ENCODE peak calls at places on chromosome 10, in six cellular contexts. P is AG04450, T is omental fat pad, W is esophagus squamous epithelium, F is esophagus muscularis mucosa, X is tibial artery. R is an unnamed sample.

GRCh38 chr10:132701099-132701845 is 84.7 kb downstream of the NKX6-2 start:
- DNase-seq in P (no peak), T (no peak), W (no peak), F (no peak), X (peak; percentile 57), R (no peak)

GRCh38 chr10:1241322-1241890 is 185.2 kb downstream of the WDR37 start:
- DNase-seq in P (no peak), T (no peak), W (no peak), F (no peak), X (no peak), R (no peak)

GRCh38 chr10:101562231-101562630 is 25.8 kb downstream of the POLL start:
- DNase-seq in P (no peak), T (no peak), W (no peak), F (no peak), X (no peak), R (peak; percentile 16)

GRCh38 chr10:58464956-58465355 is 47.7 kb upstream of the BICC1 start:
- DNase-seq in P (no peak), T (no peak), W (no peak), F (no peak), X (no peak), R (no peak)

GRCh38 chr10:69092959-69093850 is 5.3 kb downstream of the SRGN start:
- DNase-seq in P (peak; percentile 68), T (peak; percentile 71), W (peak; percentile 25), F (no peak), X (peak; percentile 82), R (peak; percentile 53)

GRCh38 chr10:128855656-128856428 is 611.2 kb upstream of the MGMT start:
- DNase-seq in P (no peak), T (no peak), W (no peak), F (peak; percentile 78), X (no peak), R (no peak)

GRCh38 chr10:89837173-89838001 is 136.0 kb downstream of the KIF20B start:
- DNase-seq in P (no peak), T (no peak), W (no peak), F (peak; percentile 91), X (no peak), R (no peak)

GRCh38 chr10:114403545-114404161 is 649 bp downstream of the AFAP1L2 start:
- DNase-seq in P (no peak), T (no peak), W (no peak), F (no peak), X (no peak), R (no peak)

GRCh38 chr10:101762736-101763135 is 13.2 kb downstream of the FGF8 start:
- DNase-seq in P (no peak), T (no peak), W (no peak), F (no peak), X (no peak), R (no peak)

GRCh38 chr10:11150876-11151275 is 133.2 kb downstream of the CELF2 start:
- DNase-seq in P (no peak), T (no peak), W (no peak), F (no peak), X (no peak), R (no peak)

GRCh38 chr10:93357680-93358079 is 124.5 kb downstream of the MYOF start:
- DNase-seq in P (no peak), T (no peak), W (no peak), F (peak; percentile 24), X (no peak), R (no peak)

GRCh38 chr10:127254276-127254675 is 57.9 kb upstream of the INSYN2A start:
- DNase-seq in P (no peak), T (no peak), W (no peak), F (peak; percentile 29), X (no peak), R (no peak)

GRCh38 chr10:126309193-126309592 is 79.1 kb downstream of the ADAM12 start:
- DNase-seq in P (no peak), T (no peak), W (no peak), F (no peak), X (no peak), R (no peak)

GRCh38 chr10:3748484-3748883 is 36.5 kb downstream of the KLF6 start:
- DNase-seq in P (no peak), T (no peak), W (no peak), F (peak; percentile 66), X (no peak), R (no peak)

GRCh38 chr10:133292919-133293809 is 15.5 kb downstream of the TUBGCP2 start:
- DNase-seq in P (no peak), T (no peak), W (no peak), F (no peak), X (no peak), R (no peak)

GRCh38 chr10:48448796-48449195 is 142.3 kb downstream of the MAPK8 start:
- DNase-seq in P (no peak), T (no peak), W (no peak), F (no peak), X (no peak), R (no peak)

GRCh38 chr10:2081501-2081900 is 344.2 kb upstream of the ADARB2 start:
- DNase-seq in P (no peak), T (no peak), W (no peak), F (peak; percentile 92), X (no peak), R (no peak)

GRCh38 chr10:86127274-86127819 is 239.2 kb downstream of the GRID1 start:
- DNase-seq in P (no peak), T (no peak), W (no peak), F (no peak), X (no peak), R (no peak)

GRCh38 chr10:81873932-81874816 is 820 bp upstream of the NRG3 start:
- DNase-seq in P (no peak), T (no peak), W (no peak), F (no peak), X (no peak), R (peak; percentile 61)

GRCh38 chr10:20858292-20859124 is 38.6 kb downstream of the NEBL start:
- DNase-seq in P (no peak), T (no peak), W (no peak), F (no peak), X (no peak), R (no peak)

GRCh38 chr10:114281461-114281860 is 42.4 kb downstream of the VWA2 start:
- DNase-seq in P (no peak), T (no peak), W (no peak), F (no peak), X (peak; percentile 44), R (no peak)

GRCh38 chr10:44990302-44990655 is 10.4 kb upstream of the ZNF22 start:
- DNase-seq in P (no peak), T (no peak), W (no peak), F (no peak), X (no peak), R (peak; percentile 41)
- TF ChIP-seq CTCF in P (peak; percentile 34), T (no peak), W (no peak), F (no peak), X (no peak), R (no peak)

GRCh38 chr10:110446277-110446676 is 51.4 kb upstream of the DUSP5 start:
- DNase-seq in P (no peak), T (no peak), W (no peak), F (no peak), X (no peak), R (no peak)

GRCh38 chr10:110447886-110448285 is 49.8 kb upstream of the DUSP5 start:
- DNase-seq in P (no peak), T (no peak), W (no peak), F (no peak), X (no peak), R (no peak)

GRCh38 chr10:110445871-110446270 is 51.8 kb upstream of the DUSP5 start:
- DNase-seq in P (no peak), T (no peak), W (no peak), F (no peak), X (peak; percentile 27), R (no peak)

GRCh38 chr10:110448682-110449418 is 48.9 kb upstream of the DUSP5 start:
- DNase-seq in P (no peak), T (no peak), W (no peak), F (no peak), X (no peak), R (no peak)

GRCh38 chr10:110446954-110447608 is 50.6 kb upstream of the DUSP5 start:
- DNase-seq in P (peak; percentile 73), T (no peak), W (no peak), F (no peak), X (peak; percentile 54), R (no peak)
- TF ChIP-seq CTCF in P (peak; percentile 38), T (no peak), W (no peak), F (no peak), X (no peak), R (no peak)

GRCh38 chr10:78349165-78349516 is 315.5 kb downstream of the RPS24 start:
- DNase-seq in P (no peak), T (no peak), W (no peak), F (no peak), X (peak; percentile 28), R (no peak)
- TF ChIP-seq CTCF in P (no peak), T (no peak), W (no peak), F (no peak), X (no peak), R (no peak)

GRCh38 chr10:5970066-5970465 is 7.3 kb downstream of the IL15RA start:
- DNase-seq in P (no peak), T (no peak), W (no peak), F (no peak), X (no peak), R (no peak)
- TF ChIP-seq CTCF in P (no peak), T (no peak), W (no peak), F (no peak), X (no peak), R (no peak)

DNA sequence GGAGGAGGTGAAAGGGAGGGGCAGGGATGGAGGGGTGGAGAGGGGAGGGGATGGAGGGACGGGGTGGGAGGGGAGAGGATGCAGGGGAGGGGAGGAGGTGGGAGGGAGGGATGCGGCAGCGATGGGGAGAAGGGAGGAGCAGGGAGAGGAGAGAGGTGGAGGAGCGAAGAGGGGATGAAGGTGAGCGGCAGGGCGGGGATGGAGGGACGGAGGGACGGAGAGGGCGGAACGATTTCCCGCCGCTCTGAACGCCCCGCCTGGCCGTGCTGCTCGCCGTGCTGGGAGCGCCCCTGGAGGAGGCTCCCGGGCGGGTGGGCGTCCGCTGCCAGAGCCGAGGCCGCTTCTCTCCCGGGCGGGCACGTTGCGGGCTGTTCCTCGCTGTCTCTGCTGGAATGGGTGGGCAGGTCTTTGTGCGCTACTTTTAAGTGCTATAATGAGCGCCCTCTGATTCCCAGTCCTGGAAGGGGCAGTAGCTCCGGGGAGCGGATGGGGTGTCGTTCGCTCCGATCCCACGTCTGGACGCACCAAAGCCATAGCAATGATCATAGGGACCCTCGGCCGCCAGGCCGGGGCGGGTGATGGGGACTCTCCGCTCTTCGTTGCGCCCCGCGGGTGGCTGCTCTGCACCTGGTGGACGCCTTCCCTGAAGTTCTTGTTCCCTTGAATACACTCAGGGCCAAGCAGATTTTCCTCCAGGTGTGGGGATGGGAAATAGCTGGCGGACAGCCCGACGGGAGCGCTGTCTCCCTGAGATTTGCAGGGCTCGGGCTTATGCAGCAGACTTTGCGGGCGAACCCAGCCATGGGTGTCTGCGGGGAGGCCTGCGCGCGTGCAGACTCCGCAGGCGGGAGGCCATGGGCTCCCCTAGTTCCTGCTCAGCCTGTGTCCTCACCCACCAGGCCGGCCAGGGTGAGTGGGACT is 81.1 kb upstream of the CPXM2 start:
- DNase-seq in P (no peak), T (no peak), W (no peak), F (peak; percentile 82), X (no peak), R (peak; percentile 56)
- TF ChIP-seq CTCF in P (no peak), T (no peak), W (no peak), F (no peak), X (no peak), R (no peak)